ENCODE peak calls at places on chromosome 21, in eight cellular contexts. N is stomach, G is GM12878, L is ovary, M is A549, K is transverse colon, Q is K562, P is sigmoid colon. Z is an unnamed sample.

GRCh38 chr21:37032293-37032692 is 25.8 kb downstream of the RIPPLY3 start:
- DNase-seq in N (no peak), G (no peak), L (no peak), M (no peak), K (no peak), Q (no peak), P (no peak), Z (no peak)

GRCh38 chr21:38467369-38467768 is 30.9 kb downstream of the ERG start:
- DNase-seq in N (no peak), G (no peak), L (no peak), M (no peak), K (no peak), Q (no peak), P (no peak), Z (no peak)

GRCh38 chr21:29194847-29195246 is 64.4 kb downstream of the MAP3K7CL start:
- DNase-seq in N (no peak), G (no peak), L (no peak), M (no peak), K (no peak), Q (no peak), P (no peak), Z (no peak)

GRCh38 chr21:40166291-40166843 is 299.1 kb downstream of the PCP4 start:
- DNase-seq in N (no peak), G (no peak), L (no peak), M (no peak), K (no peak), Q (no peak), P (no peak), Z (no peak)

GRCh38 chr21:42495765-42496119 is 282 bp downstream of the RSPH1 start:
- DNase-seq in N (no peak), G (no peak), L (no peak), M (peak), K (peak), Q (no peak), P (no peak), Z (no peak)

GRCh38 chr21:29052224-29052623 is 21.2 kb downstream of the CCT8 start:
- DNase-seq in N (no peak), G (no peak), L (no peak), M (no peak), K (no peak), Q (no peak), P (no peak), Z (no peak)

GRCh38 chr21:43676391-43676790 is 17.0 kb downstream of the RRP1B start:
- DNase-seq in N (no peak), G (no peak), L (no peak), M (no peak), K (no peak), Q (no peak), P (no peak), Z (no peak)

GRCh38 chr21:39282911-39283310 is 30.5 kb downstream of the BRWD1 start:
- DNase-seq in N (no peak), G (no peak), L (no peak), M (no peak), K (no peak), Q (no peak), P (no peak), Z (no peak)

GRCh38 chr21:40688106-40688850 is 158.7 kb downstream of the DSCAM start:
- DNase-seq in N (no peak), G (no peak), L (no peak), M (no peak), K (no peak), Q (no peak), P (no peak), Z (no peak)

GRCh38 chr21:43608225-43608624 is 51.1 kb downstream of the HSF2BP start:
- DNase-seq in N (no peak), G (no peak), L (no peak), M (no peak), K (no peak), Q (no peak), P (no peak), Z (no peak)

GRCh38 chr21:14875186-14875585 is 189.6 kb downstream of the NRIP1 start:
- DNase-seq in N (no peak), G (no peak), L (no peak), M (no peak), K (no peak), Q (no peak), P (no peak), Z (no peak)

GRCh38 chr21:41361786-41362604 is at the start of gene MX2:
- DNase-seq in N (peak), G (peak), L (peak), M (no peak), K (peak), Q (no peak), P (peak), Z (peak)

GRCh38 chr21:35227774-35228173 is 178.7 kb upstream of the RUNX1 start:
- DNase-seq in N (no peak), G (no peak), L (no peak), M (no peak), K (peak), Q (no peak), P (no peak), Z (no peak)
- H3K27ac ChIP-seq in N (no peak), G (peak), L (no peak), M (no peak), K (no peak), Q (no peak), P (no peak), Z (no peak)

GRCh38 chr21:31490471-31490870 is 146.4 kb upstream of the TIAM1 start:
- DNase-seq in N (no peak), G (no peak), L (no peak), M (peak), K (no peak), Q (peak), P (no peak), Z (no peak)
- TF ChIP-seq EP300 in N (no peak), G (no peak), L (no peak), M (no peak), K (no peak), Q (no peak), P (no peak), Z (no peak)

GRCh38 chr21:45791562-45792418 is 148.3 kb downstream of the PCBP3 start:
- DNase-seq in N (no peak), G (no peak), L (no peak), M (no peak), K (no peak), Q (no peak), P (no peak), Z (no peak)
- H3K27ac ChIP-seq in N (no peak), G (no peak), L (no peak), M (no peak), K (no peak), Q (no peak), P (no peak), Z (no peak)

GRCh38 chr21:45548711-45549491 is 6.7 kb upstream of the SLC19A1 start:
- DNase-seq in N (no peak), G (no peak), L (no peak), M (no peak), K (no peak), Q (no peak), P (no peak), Z (no peak)
- TF ChIP-seq EP300 in N (no peak), G (no peak), L (no peak), M (no peak), K (no peak), Q (no peak), P (no peak), Z (no peak)

DNA sequence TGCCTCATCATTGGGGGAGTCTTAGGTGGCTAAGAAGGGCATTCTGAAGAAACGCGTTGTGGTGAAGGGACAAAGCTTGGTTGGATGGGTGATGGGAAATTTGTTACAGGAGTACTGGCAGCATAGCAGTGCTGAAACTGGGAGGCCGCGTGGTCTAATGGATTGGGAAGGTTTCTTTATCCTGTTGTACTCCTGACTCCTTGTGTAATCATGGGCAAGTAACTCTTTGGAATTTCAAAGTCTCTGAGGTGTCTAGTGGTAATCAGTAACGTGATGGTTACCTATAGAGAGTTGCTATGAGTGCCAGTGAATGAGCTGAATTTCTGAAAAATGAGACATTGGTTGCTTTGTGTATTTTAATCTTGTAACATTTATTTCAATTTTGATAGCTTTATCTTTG is 18.5 kb downstream of the DONSON start:
- DNase-seq in N (no peak), G (no peak), L (no peak), M (no peak), K (no peak), Q (no peak), P (no peak), Z (no peak)
- H3K27ac ChIP-seq in N (no peak), G (no peak), L (no peak), M (no peak), K (no peak), Q (no peak), P (no peak), Z (no peak)

GRCh38 chr21:25848309-25848708 is 113.5 kb downstream of the GABPA start:
- DNase-seq in N (no peak), G (no peak), L (no peak), M (no peak), K (no peak), Q (no peak), P (no peak), Z (no peak)

GRCh38 chr21:25838809-25839208 is 104.0 kb downstream of the GABPA start:
- DNase-seq in N (no peak), G (no peak), L (no peak), M (no peak), K (no peak), Q (no peak), P (no peak), Z (no peak)

GRCh38 chr21:25845729-25846256 is 111.0 kb downstream of the GABPA start:
- DNase-seq in N (no peak), G (no peak), L (no peak), M (no peak), K (no peak), Q (no peak), P (no peak), Z (no peak)

GRCh38 chr21:25837545-25838263 is 102.9 kb downstream of the GABPA start:
- DNase-seq in N (no peak), G (no peak), L (no peak), M (no peak), K (no peak), Q (no peak), P (no peak), Z (no peak)

DNA sequence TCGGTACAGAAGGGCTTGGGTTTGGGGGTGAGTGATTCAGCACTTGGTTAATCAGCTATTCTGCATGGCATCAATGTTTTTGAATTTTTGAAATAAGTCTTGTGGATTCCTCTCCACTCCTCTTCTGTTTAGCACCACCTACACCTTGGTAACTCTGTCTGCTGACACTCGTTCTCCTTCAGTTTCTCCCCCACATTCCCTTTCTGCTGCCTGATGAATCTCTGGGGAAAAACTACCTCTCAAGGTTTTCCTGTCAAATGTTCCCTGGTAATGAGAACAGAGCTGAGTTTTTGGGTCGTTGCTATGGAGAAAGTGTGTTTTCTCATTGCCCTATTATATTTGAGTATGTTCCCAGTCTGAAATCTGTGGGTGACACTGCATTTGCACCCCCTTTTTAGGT is 108.2 kb downstream of the GABPA start:
- DNase-seq in N (no peak), G (no peak), L (no peak), M (no peak), K (no peak), Q (no peak), P (no peak), Z (no peak)
- TF ChIP-seq EP300 in N (no peak), G (no peak), L (no peak), M (no peak), K (no peak), Q (no peak), P (no peak), Z (no peak)

Z was measured in tibial nerve.